ENCODE peak calls at places on chromosomes 7 and 10, in five cellular contexts. W is NCI-H2029; A is activated effector memory CD4-positive, alpha-beta T cell treated with anti-CD3 and anti-CD28 coated beads, Interleukin-2, amount 50 U/mL, for 16 hours; S is natural killer cell; I is cardiac muscle cell. U is an unnamed sample.

GRCh38 chr10:91820144-91820543 is 21.9 kb downstream of the TNKS2 start:
- DNase-seq in I (no peak), A (no peak), S (no peak), W (no peak), U (no peak)

GRCh38 chr7:43700059-43700501 is 29.2 kb downstream of the COA1 start:
- DNase-seq in W (peak), S (no peak), I (peak), A (no peak), U (peak)

GRCh38 chr7:116576350-116577319 is 51.8 kb downstream of the CAV1 start:
- DNase-seq in S (no peak), W (no peak), I (peak), A (no peak), U (no peak)

GRCh38 chr7:131231381-131232220 is 96.1 kb upstream of the MKLN1 start:
- DNase-seq in I (peak), A (peak), S (peak), W (no peak), U (no peak)

GRCh38 chr10:964988-965417 is 23.2 kb upstream of the GTPBP4 start:
- DNase-seq in S (no peak), I (no peak), A (peak), W (no peak), U (no peak)

GRCh38 chr10:6405713-6406112 is 174.4 kb downstream of the PRKCQ start:
- DNase-seq in W (no peak), S (no peak), I (no peak), A (no peak), U (no peak)

GRCh38 chr10:132139526-132139925 is 47.2 kb upstream of the DPYSL4 start:
- DNase-seq in S (no peak), I (no peak), W (no peak), A (peak), U (no peak)

GRCh38 chr10:110512461-110513187 is 14.9 kb downstream of the DUSP5 start:
- DNase-seq in A (peak), W (no peak), I (peak), S (no peak), U (no peak)

GRCh38 chr7:63065684-63066083 is 933.0 kb upstream of the ZNF722 start:
- DNase-seq in S (no peak), A (no peak), I (no peak), W (no peak), U (no peak)

GRCh38 chr10:34397324-34397723 is 417.8 kb downstream of the PARD3 start:
- DNase-seq in W (no peak), A (no peak), I (peak), S (no peak), U (no peak)

GRCh38 chr7:7641129-7641663 is 644 bp downstream of the UMAD1 start:
- DNase-seq in A (no peak), I (no peak), S (no peak), W (no peak), U (peak)

GRCh38 chr10:75021851-75022250 is 89.6 kb upstream of the SAMD8 start:
- DNase-seq in W (peak), A (no peak), S (no peak), I (no peak), U (no peak)

GRCh38 chr10:59894114-59894513 is 12.2 kb downstream of the CCDC6 start:
- DNase-seq in S (no peak), I (peak), W (no peak), A (no peak), U (no peak)

GRCh38 chr10:7507887-7508726 is 97.3 kb upstream of the SFMBT2 start:
- DNase-seq in I (no peak), A (no peak), S (no peak), W (no peak), U (no peak)

GRCh38 chr7:73366127-73366526 is 38.2 kb downstream of the FKBP6 start:
- DNase-seq in I (no peak), S (no peak), A (no peak), W (no peak), U (no peak)

GRCh38 chr7:27808626-27809025 is 68.7 kb downstream of the TAX1BP1 start:
- DNase-seq in I (peak), A (no peak), S (no peak), W (no peak), U (no peak)

GRCh38 chr7:20238754-20239324 is 21.7 kb upstream of the MACC1 start:
- DNase-seq in I (peak), W (no peak), A (no peak), S (no peak), U (no peak)

GRCh38 chr10:46096426-46096825 is 50.4 kb upstream of the MSMB start:
- DNase-seq in I (no peak), A (no peak), W (no peak), S (no peak), U (no peak)

GRCh38 chr10:129193148-129193547 is 273.9 kb upstream of the MGMT start:
- DNase-seq in S (no peak), A (no peak), I (peak), W (no peak), U (no peak)

GRCh38 chr10:76736392-76736791 is 901.2 kb downstream of the KCNMA1 start:
- DNase-seq in A (no peak), W (no peak), S (no peak), I (no peak), U (no peak)

GRCh38 chr10:24894309-24894708 is 58.1 kb downstream of the PRTFDC1 start:
- DNase-seq in A (no peak), I (peak), W (no peak), S (no peak), U (no peak)

GRCh38 chr10:49241365-49241764 is 53.2 kb upstream of the TMEM273 start:
- DNase-seq in S (no peak), I (no peak), A (no peak), W (no peak), U (no peak)

GRCh38 chr7:95545007-95545615 is 51.2 kb downstream of the PDK4 start:
- DNase-seq in A (no peak), W (peak), S (no peak), I (peak), U (no peak)

GRCh38 chr10:5684971-5685763 is 529 bp downstream of the TASOR2 start:
- DNase-seq in A (peak), S (peak), I (peak), W (no peak), U (peak)

GRCh38 chr7:155381852-155382801 is 75.8 kb upstream of the EN2 start:
- DNase-seq in S (no peak), W (no peak), A (no peak), I (no peak), U (peak)

GRCh38 chr10:29859521-29860130 is 199.8 kb downstream of the JCAD start:
- DNase-seq in S (no peak), W (no peak), I (no peak), A (no peak), U (no peak)

GRCh38 chr7:20220824-20221547 is 3.8 kb upstream of the MACC1 start:
- DNase-seq in S (no peak), A (no peak), I (peak), W (no peak), U (no peak)

GRCh38 chr10:100327007-100327700 is 2.9 kb downstream of the PKD2L1 start:
- DNase-seq in W (no peak), I (peak), A (no peak), S (no peak), U (no peak)

GRCh38 chr10:96532523-96532922 is 18.8 kb upstream of the TLL2 start:
- DNase-seq in I (peak), S (no peak), A (no peak), W (peak), U (peak)

GRCh38 chr7:31123317-31123716 is 71.2 kb downstream of the ADCYAP1R1 start:
- DNase-seq in I (no peak), S (no peak), W (no peak), A (no peak), U (no peak)

GRCh38 chr7:16484453-16485158 is 19.1 kb upstream of the SOSTDC1 start:
- DNase-seq in A (no peak), W (peak), I (peak), S (no peak), U (no peak)

GRCh38 chr10:69241575-69241974 is 21.4 kb downstream of the HKDC1 start:
- DNase-seq in A (no peak), W (no peak), I (peak), S (no peak), U (no peak)

GRCh38 chr7:7921830-7922229 is 46.8 kb upstream of the GLCCI1 start:
- DNase-seq in I (no peak), A (no peak), S (no peak), W (peak), U (peak)

GRCh38 chr7:14806886-14807285 is 95.7 kb downstream of the DGKB start:
- DNase-seq in I (peak), S (no peak), A (no peak), W (no peak), U (no peak)

GRCh38 chr7:17633099-17633498 is 307.2 kb downstream of the SNX13 start:
- DNase-seq in A (no peak), S (no peak), W (no peak), I (peak), U (no peak)

GRCh38 chr10:62306663-62307062 is 38.0 kb upstream of the RTKN2 start:
- DNase-seq in S (no peak), I (no peak), W (no peak), A (peak), U (no peak)

GRCh38 chr7:19321925-19322470 is 176.8 kb upstream of the FERD3L start:
- DNase-seq in A (no peak), W (no peak), I (no peak), S (no peak), U (no peak)

GRCh38 chr10:27319752-27320561 is 79.4 kb upstream of the ACBD5 start:
- DNase-seq in A (no peak), S (peak), I (peak), W (no peak), U (peak)

GRCh38 chr10:63798599-63799498 is 277.6 kb downstream of the REEP3 start:
- DNase-seq in W (no peak), S (no peak), I (peak), A (no peak), U (no peak)

U was measured in DMS79 treated with DMSO at 0.1 percent for 48 hours.